ENCODE peak calls at places on chromosome 17, in four cellular contexts. H is IMR-90, X is astrocyte of the spinal cord, Y is thoracic aorta. D is an unnamed sample.

GRCh38 chr17:10019941-10020403 is 114.9 kb upstream of the RCVRN start:
- DNase-seq in X (no peak), H (no peak), Y (no peak), D (peak)

GRCh38 chr17:77374170-77374936 is 233.6 kb downstream of the SEC14L1 start:
- DNase-seq in H (peak), Y (no peak), X (peak), D (peak)

GRCh38 chr17:63497708-63498483 is 21.0 kb downstream of the ACE start:
- DNase-seq in Y (no peak), H (peak), X (no peak), D (peak)

GRCh38 chr17:65593092-65593869 is 31.8 kb upstream of the AXIN2 start:
- DNase-seq in H (no peak), Y (no peak), X (no peak), D (no peak)

GRCh38 chr17:73291260-73291801 is 20.5 kb downstream of the CDC42EP4 start:
- DNase-seq in Y (peak), X (peak), H (peak), D (no peak)

GRCh38 chr17:46764335-46764708 is 54.2 kb downstream of the WNT3 start:
- DNase-seq in H (no peak), X (no peak), Y (no peak), D (no peak)

GRCh38 chr17:65041518-65041917 is 15.0 kb downstream of the GNA13 start:
- DNase-seq in H (no peak), X (no peak), Y (no peak), D (no peak)

GRCh38 chr17:14150604-14151003 is 81.3 kb downstream of the COX10 start:
- DNase-seq in H (no peak), X (no peak), Y (no peak), D (no peak)

GRCh38 chr17:80882323-80882722 is 109.3 kb upstream of the CHMP6 start:
- DNase-seq in H (no peak), X (no peak), Y (no peak), D (no peak)

GRCh38 chr17:22278302-22279275 is 586.3 kb downstream of the KCNJ18 start:
- DNase-seq in X (no peak), Y (no peak), H (no peak), D (no peak)

GRCh38 chr17:80970044-80970761 is 21.4 kb upstream of the CHMP6 start:
- DNase-seq in X (no peak), Y (no peak), H (no peak), D (peak)

GRCh38 chr17:11608396-11608795 is 10.1 kb downstream of the DNAH9 start:
- DNase-seq in Y (no peak), H (no peak), X (no peak), D (no peak)

GRCh38 chr17:73718362-73718761 is 74.1 kb upstream of the SDK2 start:
- DNase-seq in H (no peak), X (no peak), Y (no peak), D (no peak)

GRCh38 chr17:34051046-34051445 is 204.0 kb upstream of the CCL2 start:
- DNase-seq in H (no peak), Y (no peak), X (no peak), D (no peak)

GRCh38 chr17:75891022-75891604 is 5.6 kb downstream of the TRIM65 start:
- DNase-seq in H (no peak), Y (no peak), X (no peak), D (no peak)

GRCh38 chr17:82218349-82219075 is 5.9 kb upstream of the CCDC57 start:
- DNase-seq in X (no peak), Y (no peak), H (no peak), D (no peak)

GRCh38 chr17:63480826-63481487 is 4.1 kb downstream of the ACE start:
- DNase-seq in Y (no peak), X (no peak), H (no peak), D (no peak)

GRCh38 chr17:67696347-67696746 is 21.4 kb upstream of the NOL11 start:
- DNase-seq in X (no peak), H (peak), Y (no peak), D (no peak)

GRCh38 chr17:56593741-56594527 is 435 bp downstream of the NOG start:
- DNase-seq in Y (no peak), X (peak), H (peak), D (peak)

GRCh38 chr17:48259710-48260291 is 152.2 kb downstream of the SNX11 start:
- DNase-seq in Y (no peak), H (peak), X (peak), D (no peak)

GRCh38 chr17:48258317-48258716 is 150.8 kb downstream of the SNX11 start:
- DNase-seq in Y (no peak), X (no peak), H (no peak), D (no peak)

GRCh38 chr17:48261297-48261880 is 153.8 kb downstream of the SNX11 start:
- DNase-seq in Y (no peak), X (peak), H (peak), D (peak)

DNA sequence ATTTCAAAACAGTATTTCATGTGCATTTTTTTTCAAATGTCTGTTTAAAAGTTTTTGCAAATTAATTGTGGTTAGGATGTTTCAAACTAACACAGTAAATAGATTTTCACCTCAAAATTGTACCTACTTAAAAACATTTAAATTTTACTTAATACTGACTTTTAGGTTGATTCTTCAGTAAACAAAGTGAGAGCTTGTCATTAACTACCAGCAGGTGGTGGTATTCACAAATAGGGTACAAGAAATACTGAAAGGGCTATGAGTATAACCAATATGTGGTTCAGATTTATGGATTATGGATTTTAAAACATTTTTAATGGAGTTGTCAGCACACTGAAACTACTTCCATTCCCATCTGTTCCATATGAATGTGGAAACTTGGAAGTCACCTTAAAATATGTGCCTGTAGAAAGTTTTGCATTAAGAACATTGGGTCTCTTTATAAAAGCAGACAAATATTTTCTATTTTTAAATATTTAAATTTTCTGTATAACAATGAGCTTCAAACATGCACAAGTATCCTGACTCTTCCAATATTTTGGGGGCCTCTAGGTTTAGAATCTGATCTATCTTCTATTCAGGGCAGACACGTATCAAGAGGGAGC is 155.5 kb downstream of the SNX11 start:
- DNase-seq in Y (no peak), H (peak), X (peak), D (no peak)
- TF ChIP-seq CTCF in Y (no peak), H (peak), X (peak), D (peak)

DNA sequence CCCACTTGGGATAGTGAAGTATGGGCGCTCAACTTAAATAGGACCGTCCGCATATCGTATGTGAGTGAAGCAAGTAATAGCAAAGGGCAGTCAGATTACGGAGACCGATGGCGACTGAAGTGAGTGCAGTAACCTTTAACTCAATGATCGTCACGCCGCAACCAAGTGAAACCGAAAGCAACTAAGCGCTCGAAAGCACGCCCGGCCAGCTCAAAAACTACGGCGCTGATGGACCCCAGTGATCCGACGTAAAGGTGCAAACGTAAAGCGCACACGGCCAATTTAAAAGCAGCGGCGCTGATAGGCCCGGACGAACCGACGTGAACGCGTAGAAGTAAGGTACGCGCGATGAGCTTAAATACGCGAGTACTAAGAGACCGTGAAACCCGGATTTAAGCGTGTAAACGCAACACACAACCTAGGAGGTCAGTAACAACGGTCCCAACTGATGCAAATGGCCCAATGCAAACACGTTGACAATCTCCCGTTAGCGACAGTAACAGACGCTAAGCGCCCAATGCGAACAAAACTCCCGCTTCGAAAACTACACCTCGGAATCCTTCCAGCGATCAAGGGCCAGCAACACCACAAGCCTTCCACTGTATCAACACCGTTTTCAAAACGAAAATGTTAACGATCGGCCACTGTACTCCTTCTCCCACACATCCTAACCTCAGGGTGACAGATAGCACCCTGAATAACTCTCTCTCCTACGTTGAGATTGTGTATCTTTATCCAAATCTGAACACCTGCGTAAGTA is 37.9 kb upstream of the ARL4D start:
- DNase-seq in H (peak), X (peak), Y (peak), D (peak)
- TF ChIP-seq CTCF in H (no peak), X (no peak), Y (no peak), D (no peak)

DNA sequence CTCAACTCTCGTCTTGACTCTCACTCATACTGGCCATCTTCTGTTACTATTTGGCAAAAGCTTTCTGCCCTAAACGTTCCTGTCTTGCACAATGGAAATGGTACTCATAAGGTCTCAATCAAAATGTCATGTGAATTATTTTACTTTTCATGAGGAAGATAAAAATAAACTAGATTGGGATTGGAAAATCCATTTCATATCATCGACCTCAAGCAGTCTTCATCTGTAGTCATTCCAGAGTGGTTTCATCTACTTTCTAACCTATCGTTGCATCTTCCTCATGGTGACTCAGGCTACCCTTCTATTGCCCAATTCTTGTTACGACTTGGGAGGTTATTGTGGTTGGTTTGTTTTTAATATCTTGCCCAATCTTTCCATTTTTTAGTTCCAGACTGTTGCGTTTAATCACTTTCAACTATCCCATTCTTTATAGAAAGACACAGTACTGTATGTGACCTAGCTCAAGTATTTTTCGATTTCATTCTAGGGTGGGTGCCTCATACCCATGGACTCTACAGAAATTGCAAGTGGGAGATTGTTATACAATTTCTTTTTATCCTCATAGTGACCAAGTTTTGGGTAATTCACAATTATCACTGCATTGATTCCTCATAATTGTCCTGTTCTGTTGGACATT is 317.1 kb upstream of the KCNJ16 start:
- DNase-seq in Y (no peak), X (peak), H (peak), D (no peak)
- TF ChIP-seq CTCF in Y (no peak), X (no peak), H (no peak), D (no peak)

GRCh38 chr17:39513915-39514314 is 52.6 kb downstream of the CDK12 start:
- DNase-seq in H (no peak), X (no peak), Y (no peak), D (no peak)
- TF ChIP-seq CTCF in H (no peak), X (no peak), Y (no peak), D (no peak)

DNA sequence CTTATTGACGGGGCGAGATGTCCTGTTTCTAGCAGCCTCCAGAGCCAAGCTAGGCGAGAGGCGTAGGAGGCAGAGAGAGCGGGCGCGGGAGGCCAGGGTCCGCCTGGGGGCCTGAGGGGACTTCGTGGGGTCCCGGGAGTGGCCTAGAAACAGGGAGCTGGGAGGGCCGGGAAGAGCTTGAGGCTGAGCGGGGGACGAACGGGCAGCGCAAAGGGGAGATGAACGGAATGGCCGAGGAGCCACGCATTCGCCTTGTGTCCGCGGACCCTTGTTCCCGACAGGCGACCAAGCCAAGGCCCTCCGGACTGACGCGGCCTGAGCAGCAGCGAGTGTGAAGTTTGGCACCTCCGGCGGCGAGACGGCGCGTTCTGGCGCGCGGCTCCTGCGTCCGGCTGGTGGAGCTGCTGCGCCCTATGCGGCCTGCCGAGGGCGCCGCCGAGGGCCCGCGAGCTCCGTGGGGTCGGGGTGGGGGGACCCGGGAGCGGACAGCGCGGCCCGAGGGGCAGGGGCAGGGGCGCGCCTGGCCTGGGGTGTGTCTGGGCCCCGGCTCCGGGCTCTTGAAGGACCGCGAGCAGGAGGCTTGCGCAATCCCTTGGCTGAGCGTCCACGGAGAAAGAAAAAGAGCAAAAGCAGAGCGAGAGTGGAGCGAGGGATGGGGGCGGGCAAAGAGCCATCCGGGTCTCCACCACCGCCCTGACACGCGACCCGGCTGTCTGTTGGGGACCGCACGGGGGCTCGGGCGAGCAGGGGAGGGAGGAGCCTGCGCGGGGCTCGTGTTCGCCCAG is 1.2 kb upstream of the CBX4 start:
- DNase-seq in H (peak), X (peak), Y (no peak), D (peak)
- TF ChIP-seq CTCF in H (peak), X (peak), Y (no peak), D (no peak)